ENCODE peak calls at places on chromosomes 11 and 22, in seven cellular contexts. P, B, V, R, D, A and I are unnamed samples. For H3K4me1, the result is how much of the 10 kb centered on the place peaks cover.

GRCh38 chr22:49733631-49734030 is 94.0 kb downstream of the BRD1 start:
- DNase-seq in P (no peak), B (no peak), V (no peak), R (no peak), D (peak), A (no peak), I (no peak)

GRCh38 chr11:9144828-9145227 is 53.4 kb upstream of the SCUBE2 start:
- DNase-seq in P (no peak), B (no peak), V (no peak), R (no peak), D (no peak), A (no peak), I (no peak)

GRCh38 chr11:63017306-63017974 is 1.8 kb upstream of the SLC22A8 start:
- DNase-seq in P (no peak), B (no peak), V (no peak), R (no peak), D (no peak), A (no peak), I (peak)

GRCh38 chr11:68383976-68384501 is 71.6 kb downstream of the LRP5 start:
- DNase-seq in P (peak), B (peak), V (no peak), R (peak), D (peak), A (peak), I (peak)

GRCh38 chr22:22936190-22936914 is 48.7 kb downstream of the IGLL5 start:
- DNase-seq in P (no peak), B (peak), V (no peak), R (no peak), D (no peak), A (no peak), I (no peak)

GRCh38 chr11:87628161-87628560 is 547.1 kb downstream of the RAB38 start:
- DNase-seq in P (no peak), B (no peak), V (no peak), R (no peak), D (no peak), A (no peak), I (no peak)

GRCh38 chr11:124717421-124717785 is 22.3 kb upstream of the NRGN start:
- DNase-seq in P (no peak), B (no peak), V (no peak), R (no peak), D (no peak), A (no peak), I (no peak)

GRCh38 chr22:48488149-48488551 is 1339.5 kb downstream of the BRD1 start:
- DNase-seq in P (no peak), B (no peak), V (no peak), R (no peak), D (no peak), A (no peak), I (no peak)

GRCh38 chr11:95143106-95143681 is 53.5 kb downstream of the ENDOD1 start:
- DNase-seq in P (no peak), B (no peak), V (no peak), R (no peak), D (no peak), A (no peak), I (no peak)

GRCh38 chr22:28911777-28912669 is 28.7 kb downstream of the ZNRF3 start:
- DNase-seq in P (no peak), B (peak), V (no peak), R (peak), D (peak), A (no peak), I (no peak)

GRCh38 chr11:86722041-86722440 is 49.6 kb upstream of the ME3 start:
- DNase-seq in P (no peak), B (no peak), V (no peak), R (peak), D (no peak), A (no peak), I (no peak)

GRCh38 chr11:63564056-63564784 is 1.0 kb upstream of the PLAAT2 start:
- DNase-seq in P (no peak), B (no peak), V (no peak), R (no peak), D (no peak), A (no peak), I (peak)

GRCh38 chr11:92793189-92793588 is 176.3 kb upstream of the MTNR1B start:
- DNase-seq in P (no peak), B (no peak), V (no peak), R (no peak), D (no peak), A (no peak), I (no peak)

GRCh38 chr22:47757741-47758140 is 995.3 kb downstream of the TBC1D22A start:
- DNase-seq in P (no peak), B (no peak), V (no peak), R (no peak), D (no peak), A (no peak), I (no peak)

GRCh38 chr11:120950880-120951279 is 73.0 kb upstream of the TBCEL start:
- DNase-seq in P (no peak), B (no peak), V (no peak), R (no peak), D (no peak), A (no peak), I (no peak)

GRCh38 chr11:34721646-34722045 is 100.8 kb downstream of the EHF start:
- DNase-seq in P (no peak), B (no peak), V (no peak), R (peak), D (no peak), A (no peak), I (no peak)

DNA sequence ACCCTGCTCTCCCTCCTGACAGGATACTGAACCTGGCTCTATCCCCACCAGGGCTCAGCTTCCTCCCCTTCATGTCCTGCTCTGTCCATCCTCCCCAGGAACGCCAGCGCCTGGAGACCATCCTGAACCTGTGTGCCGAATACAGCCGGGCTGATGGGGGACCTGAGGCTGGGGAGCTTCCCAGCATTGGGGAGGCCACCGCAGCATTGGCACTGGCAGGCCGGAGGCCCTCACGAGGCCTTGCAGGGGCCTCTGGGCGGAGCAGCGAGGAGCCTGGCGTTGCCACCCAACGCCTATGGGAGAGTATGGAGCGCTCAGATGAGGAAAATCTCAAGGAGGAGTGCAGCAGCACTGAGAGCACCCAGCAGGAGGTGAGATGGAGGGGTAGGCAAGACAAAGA is 23.7 kb downstream of the PHLDB1 start:
- DNase-seq in P (no peak), B (no peak), V (no peak), R (no peak), D (no peak), A (no peak), I (no peak)
- H3K4me1 ChIP-seq in P (under half), B (under half), V (under half), R (under half), D (under half), A (half or more), I (under half)

DNA sequence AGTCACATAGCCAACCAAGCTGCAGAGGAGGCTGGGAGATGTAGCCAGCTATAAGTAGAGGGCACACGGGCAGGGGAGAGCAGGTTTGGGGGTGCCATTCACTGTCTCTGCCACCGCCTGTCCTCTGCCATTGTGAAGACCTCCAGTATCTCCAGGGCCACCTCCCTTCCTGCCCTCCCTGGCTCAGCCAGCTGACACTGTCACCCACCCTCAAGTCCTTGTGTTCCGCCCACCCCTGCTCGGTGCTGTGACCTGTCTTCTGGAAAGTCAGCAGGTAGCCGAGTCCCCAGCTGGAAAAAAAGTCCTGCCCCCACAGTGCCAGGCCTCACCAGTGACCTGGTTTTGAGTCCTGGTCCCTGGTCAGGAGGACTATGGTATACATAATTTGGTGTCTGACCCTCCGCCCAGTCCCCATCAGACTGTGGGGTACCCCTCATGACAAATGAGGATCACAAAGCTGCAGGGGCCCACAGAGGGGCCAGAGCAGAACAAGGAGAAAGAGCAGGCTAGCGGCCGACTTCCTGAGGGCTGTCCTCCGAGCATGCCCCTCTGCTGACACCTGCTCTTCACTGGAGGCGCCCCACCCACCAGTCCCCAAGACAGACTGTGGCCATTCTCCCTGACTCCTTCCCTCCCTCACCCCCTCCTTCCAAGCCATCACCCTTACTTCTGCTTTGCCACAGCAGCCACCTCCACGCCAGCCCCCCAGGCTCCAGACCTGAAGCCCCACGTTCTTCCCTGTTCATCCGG is 7.1 kb upstream of the IL2RB start:
- DNase-seq in P (no peak), B (no peak), V (no peak), R (no peak), D (no peak), A (no peak), I (no peak)
- H3K4me1 ChIP-seq in P (under half), B (under half), V (under half), R (under half), D (under half), A (under half), I (under half)

DNA sequence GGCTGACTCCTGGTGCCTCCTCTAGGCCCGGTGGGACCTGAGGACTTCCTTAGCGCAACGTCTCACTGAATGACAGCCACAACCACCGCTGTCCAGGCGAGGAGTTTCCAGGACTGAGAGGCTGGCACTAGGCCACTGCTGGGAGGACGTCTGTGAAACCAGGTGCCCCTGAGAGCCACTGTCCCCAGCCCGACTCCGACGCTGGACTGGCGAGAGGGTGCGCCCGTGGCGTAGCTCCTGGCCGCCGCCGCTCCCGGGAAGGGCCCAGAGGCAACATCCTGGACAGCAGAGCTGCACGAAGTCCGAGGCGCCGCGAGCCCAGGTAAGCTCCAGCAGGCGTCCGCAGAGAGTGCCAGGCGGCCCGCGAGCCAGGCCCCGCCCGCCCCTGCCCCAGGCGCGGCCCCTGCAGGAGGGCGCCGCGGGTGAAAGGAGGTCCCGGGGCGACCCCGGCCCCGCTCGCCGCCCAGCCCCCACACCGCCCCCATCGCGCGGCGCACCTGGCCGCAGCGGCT is 525 bp downstream of the DGCR2 start:
- DNase-seq in P (peak), B (peak), V (peak), R (peak), D (peak), A (peak), I (peak)
- H3K4me1 ChIP-seq in P (half or more), B (under half), V (under half), R (under half), D (under half), A (under half), I (under half)

GRCh38 chr22:38314992-38315800 is 2.0 kb downstream of the CSNK1E start:
- DNase-seq in P (no peak), B (no peak), V (no peak), R (peak), D (peak), A (peak), I (no peak)
- H3K4me1 ChIP-seq in P (under half), B (half or more), V (under half), R (under half), D (under half), A (half or more), I (under half)

DNA sequence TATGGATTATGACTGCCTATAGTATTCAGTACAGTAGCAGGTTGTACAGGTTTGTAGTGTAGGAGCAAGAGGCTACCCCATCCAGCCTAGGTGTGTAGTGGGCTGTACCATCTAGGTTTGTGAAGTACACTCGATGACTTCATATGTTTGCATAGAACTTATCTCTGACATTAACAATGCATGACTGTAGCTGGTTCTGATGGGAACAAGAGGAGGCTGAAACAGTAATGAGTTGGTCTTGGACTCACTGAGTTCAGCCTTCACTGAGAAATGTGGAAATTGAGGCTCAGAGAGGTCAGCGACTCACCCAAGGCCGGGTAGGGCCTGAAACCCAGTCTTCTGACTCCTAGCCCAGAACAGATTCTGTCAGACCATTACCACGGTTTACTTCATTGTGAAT is 13.0 kb downstream of the MYO7A start:
- DNase-seq in P (no peak), B (no peak), V (no peak), R (peak), D (no peak), A (no peak), I (no peak)
- H3K4me1 ChIP-seq in P (under half), B (under half), V (under half), R (under half), D (under half), A (under half), I (under half)

GRCh38 chr11:105333153-105333552 is 193.6 kb upstream of the CARD18 start:
- DNase-seq in P (no peak), B (no peak), V (no peak), R (no peak), D (no peak), A (no peak), I (no peak)

DNA sequence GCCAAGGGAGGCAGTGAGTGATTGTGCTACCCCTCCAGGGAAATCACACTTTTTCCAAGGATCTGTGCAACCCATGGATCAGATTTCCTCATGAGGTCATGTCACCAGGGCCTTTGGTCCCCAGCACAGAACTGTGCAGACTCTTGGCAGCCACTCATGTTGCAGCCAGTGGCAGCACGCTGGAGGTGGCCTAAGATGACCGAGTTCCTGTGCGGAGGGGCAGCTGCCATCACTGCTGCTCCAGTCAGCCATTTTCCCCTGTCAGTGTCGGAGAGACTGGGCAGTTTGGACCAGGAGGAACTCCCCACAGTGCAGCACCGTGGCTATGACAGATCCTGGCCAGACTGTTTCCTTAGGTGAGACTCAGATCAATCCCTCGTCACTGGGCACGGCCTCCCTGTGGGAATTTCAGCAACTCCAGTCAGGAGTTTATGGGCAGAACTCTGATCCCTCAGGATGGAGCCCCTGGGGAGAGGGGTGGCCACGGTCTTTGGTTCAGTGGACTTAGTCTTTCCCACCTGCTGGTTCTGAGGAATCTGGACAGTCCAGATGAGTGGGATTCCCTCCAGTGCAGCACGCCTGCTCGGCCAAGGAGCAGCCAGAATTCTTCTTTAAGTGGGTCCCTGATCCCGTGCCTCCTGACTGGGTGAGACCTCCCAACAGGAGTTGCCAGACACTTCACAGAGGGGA is 194.6 kb upstream of the CARD18 start:
- DNase-seq in P (no peak), B (no peak), V (no peak), R (no peak), D (no peak), A (no peak), I (no peak)
- H3K4me1 ChIP-seq in P (under half), B (under half), V (under half), R (under half), D (under half), A (under half), I (under half)